ENCODE peak calls at places on chromosomes 7 and 10, in ten cellular contexts. E is breast epithelium, M is HepG2, F is NB4, L is IMR-90, A is ovary, Y is GM12891, O is H54, H is transverse colon, P is GM12892. J is an unnamed sample.

GRCh38 chr7:66549466-66549865 is 79.2 kb upstream of the KCTD7 start:
- DNase-seq in H (no peak), M (no peak), F (no peak), O (no peak), Y (no peak), P (no peak), L (no peak), A (no peak), E (peak), J (peak)

GRCh38 chr7:2522780-2523433 is 3.3 kb downstream of the LFNG start:
- DNase-seq in E (no peak), Y (no peak), F (no peak), P (no peak), O (peak), M (peak), H (peak), A (no peak), L (no peak), J (no peak)

GRCh38 chr10:6595499-6595898 is 15.4 kb upstream of the PRKCQ start:
- DNase-seq in O (no peak), P (no peak), H (no peak), A (no peak), F (no peak), L (no peak), M (no peak), Y (no peak), E (no peak), J (no peak)

GRCh38 chr7:108875139-108875538 is 305.5 kb downstream of the DNAJB9 start:
- DNase-seq in F (peak), P (no peak), O (no peak), H (no peak), L (peak), A (no peak), Y (no peak), M (no peak), E (no peak), J (no peak)

GRCh38 chr10:14750900-14751575 is 23.7 kb downstream of the FAM107B start:
- DNase-seq in P (no peak), M (no peak), H (peak), L (no peak), O (no peak), F (peak), E (no peak), A (no peak), Y (no peak), J (no peak)

GRCh38 chr7:102107474-102108104 is 179.1 kb upstream of the SH2B2 start:
- DNase-seq in A (no peak), H (no peak), M (no peak), O (no peak), Y (no peak), P (no peak), E (no peak), L (no peak), F (no peak), J (no peak)

GRCh38 chr7:10122573-10123100 is 851.0 kb upstream of the PHF14 start:
- DNase-seq in M (no peak), A (no peak), Y (no peak), F (no peak), L (no peak), H (no peak), E (no peak), O (no peak), P (no peak), J (no peak)

GRCh38 chr10:119575506-119575905 is 21.3 kb downstream of the TIAL1 start:
- DNase-seq in L (peak), A (no peak), M (no peak), P (no peak), H (no peak), Y (no peak), F (no peak), E (no peak), O (no peak), J (no peak)

GRCh38 chr7:69599879-69600764 is 1.8 kb downstream of the AUTS2 start:
- DNase-seq in O (peak), A (peak), F (peak), H (no peak), P (no peak), M (no peak), Y (no peak), E (no peak), L (no peak), J (no peak)

GRCh38 chr7:83162402-83163256 is at the start of gene PCLO:
- DNase-seq in O (peak), P (no peak), H (peak), Y (peak), M (peak), F (no peak), L (peak), A (peak), E (peak), J (peak)

GRCh38 chr10:83545901-83546391 is 593.4 kb upstream of the GHITM start:
- DNase-seq in P (no peak), E (no peak), L (no peak), O (no peak), A (peak), M (no peak), F (no peak), Y (no peak), H (no peak), J (no peak)

GRCh38 chr10:7797582-7797981 is 9.6 kb downstream of the ATP5F1C start:
- DNase-seq in A (peak), L (peak), O (peak), H (no peak), E (no peak), Y (no peak), M (no peak), P (no peak), F (peak), J (no peak)

GRCh38 chr7:135499818-135500217 is 10.1 kb downstream of the CNOT4 start:
- DNase-seq in P (no peak), Y (no peak), O (no peak), F (peak), E (no peak), L (no peak), M (no peak), H (no peak), A (no peak), J (no peak)

GRCh38 chr10:21599582-21599981 is 65.5 kb downstream of the MLLT10 start:
- DNase-seq in F (no peak), P (no peak), H (no peak), M (no peak), L (no peak), E (no peak), Y (no peak), O (no peak), A (no peak), J (no peak)

GRCh38 chr10:3008518-3009195 is 58.7 kb upstream of the PFKP start:
- DNase-seq in M (no peak), F (no peak), L (peak), Y (no peak), E (no peak), A (no peak), O (no peak), P (no peak), H (no peak), J (no peak)

GRCh38 chr10:484925-485661 is 204.4 kb downstream of the DIP2C start:
- DNase-seq in Y (peak), M (no peak), L (no peak), H (no peak), F (no peak), A (no peak), O (no peak), P (no peak), E (no peak), J (no peak)
- TF ChIP-seq POLR2A in Y (no peak), M (no peak), L (no peak), H (no peak), F (no peak), A (no peak), O (no peak), P (no peak), E (no peak), J (no peak)

GRCh38 chr7:6589829-6590644 is at the start of gene INTS15:
- DNase-seq in M (peak), E (peak), L (peak), P (peak), A (peak), F (peak), O (peak), H (peak), Y (peak), J (peak)
- TF ChIP-seq POLR2A in M (peak), E (no peak), L (peak), P (peak), A (peak), F (peak), O (peak), H (no peak), Y (peak), J (peak)

DNA sequence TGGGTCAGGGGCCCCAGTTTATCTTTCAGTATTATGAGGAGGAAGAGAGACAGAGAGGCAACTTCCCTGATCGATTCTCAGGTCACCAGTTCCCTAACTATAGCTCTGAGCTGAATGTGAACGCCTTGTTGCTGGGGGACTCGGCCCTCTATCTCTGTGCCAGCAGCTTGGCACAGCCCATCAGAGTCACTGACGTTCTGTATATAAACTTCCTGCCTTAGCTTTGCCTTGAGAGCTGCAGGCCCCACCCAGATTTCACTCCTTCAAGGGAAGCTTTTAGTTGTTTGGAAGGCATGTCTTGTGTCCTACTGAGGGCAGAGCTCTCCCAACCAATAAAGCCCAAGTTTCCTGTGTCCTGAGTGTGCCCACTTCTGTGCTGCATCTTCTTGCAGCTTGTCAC is 242.5 kb upstream of the PRSS58 start:
- DNase-seq in A (no peak), F (no peak), H (peak), M (no peak), L (no peak), Y (no peak), O (no peak), P (no peak), E (no peak), J (no peak)
- TF ChIP-seq POLR2A in A (no peak), F (no peak), H (peak), M (no peak), L (no peak), Y (no peak), O (no peak), P (no peak), E (no peak), J (no peak)

GRCh38 chr10:125159932-125160855 is at the start of gene CTBP2:
- DNase-seq in H (peak), F (peak), O (peak), P (no peak), L (no peak), E (peak), A (peak), Y (no peak), M (no peak), J (no peak)
- TF ChIP-seq POLR2A in H (no peak), F (no peak), O (peak), P (no peak), L (no peak), E (no peak), A (peak), Y (no peak), M (no peak), J (no peak)

GRCh38 chr7:24611130-24611529 is 37.9 kb downstream of the PALS2 start:
- DNase-seq in E (no peak), A (no peak), Y (no peak), M (no peak), F (no peak), O (no peak), H (no peak), P (no peak), L (no peak), J (no peak)

GRCh38 chr7:24608504-24608903 is 35.3 kb downstream of the PALS2 start:
- DNase-seq in Y (no peak), P (no peak), A (no peak), O (no peak), F (no peak), M (no peak), E (no peak), L (no peak), H (no peak), J (no peak)

GRCh38 chr7:24609570-24609969 is 36.3 kb downstream of the PALS2 start:
- DNase-seq in O (no peak), E (no peak), A (no peak), L (no peak), M (no peak), F (no peak), Y (no peak), H (no peak), P (no peak), J (no peak)

GRCh38 chr7:24604640-24605039 is 31.4 kb downstream of the PALS2 start:
- DNase-seq in F (no peak), Y (no peak), M (no peak), E (no peak), A (no peak), H (no peak), P (no peak), O (no peak), L (no peak), J (no peak)

DNA sequence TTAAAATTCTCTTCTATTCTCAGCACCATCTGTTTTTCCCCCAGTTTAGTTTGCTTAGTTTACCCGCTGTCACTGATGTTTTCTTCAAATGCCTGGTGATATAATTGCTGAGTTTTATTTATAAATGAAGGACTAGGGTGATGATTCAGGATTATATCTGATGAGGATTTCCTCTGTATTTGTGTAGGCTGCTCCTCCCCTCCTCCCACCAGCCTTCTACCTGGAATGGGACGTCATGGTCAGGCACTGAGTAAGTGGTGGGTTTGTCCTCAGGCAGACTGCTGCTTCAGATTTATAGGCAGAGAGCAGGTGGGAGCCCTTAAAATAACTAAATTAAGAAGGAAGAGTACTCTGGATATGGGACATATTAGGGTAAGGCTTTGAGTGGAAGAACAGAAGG is 35.8 kb downstream of the PALS2 start:
- DNase-seq in E (no peak), A (no peak), P (no peak), L (no peak), F (no peak), Y (no peak), O (no peak), M (no peak), H (no peak), J (no peak)
- TF ChIP-seq POLR2A in E (no peak), A (no peak), P (no peak), L (no peak), F (no peak), Y (no peak), O (no peak), M (no peak), H (no peak), J (no peak)

GRCh38 chr7:91491868-91492267 is 227.6 kb downstream of the FZD1 start:
- DNase-seq in P (no peak), L (no peak), E (no peak), O (no peak), Y (no peak), A (no peak), H (no peak), M (no peak), F (no peak), J (no peak)
- TF ChIP-seq POLR2A in P (no peak), L (no peak), E (no peak), O (no peak), Y (no peak), A (no peak), H (no peak), M (no peak), F (no peak), J (no peak)